ENCODE peak calls at places on chromosome X, in six cellular contexts. W, B, P, R, H and S are unnamed samples. For H3K4me1, the result is how much of the 10 kb centered on the place peaks cover.

GRCh38 chrX:1093112-1093511 is 119.3 kb downstream of the CRLF2 start:
- DNase-seq in R (no peak), P (no peak), H (peak), W (no peak), B (no peak), S (no peak)

GRCh38 chrX:47241201-47242011 is 8.6 kb downstream of the USP11 start:
- DNase-seq in W (no peak), R (no peak), H (no peak), B (no peak), P (no peak), S (no peak)

GRCh38 chrX:4656419-4656818 is 943.0 kb upstream of the PRKX start:
- DNase-seq in H (no peak), W (no peak), R (no peak), B (no peak), P (no peak), S (no peak)

GRCh38 chrX:129638917-129639316 is 15.8 kb downstream of the APLN start:
- DNase-seq in W (no peak), H (no peak), R (no peak), P (no peak), B (no peak), S (no peak)

GRCh38 chrX:88378406-88378805 is 368.6 kb upstream of the CPXCR1 start:
- DNase-seq in P (no peak), W (no peak), H (no peak), R (no peak), B (no peak), S (no peak)

GRCh38 chrX:57313583-57314215 is 27.2 kb downstream of the FAAH2 start:
- DNase-seq in W (no peak), R (no peak), P (no peak), B (no peak), H (no peak), S (no peak)

GRCh38 chrX:110410598-110410997 is 52.0 kb downstream of the RTL9 start:
- DNase-seq in H (no peak), R (no peak), W (no peak), B (no peak), P (no peak), S (no peak)

GRCh38 chrX:12814434-12814833 is 23.2 kb downstream of the PRPS2 start:
- DNase-seq in H (no peak), P (peak), W (peak), R (no peak), B (peak), S (no peak)

GRCh38 chrX:155132110-155132509 is 60.8 kb downstream of the BRCC3 start:
- DNase-seq in W (no peak), P (no peak), R (no peak), H (no peak), B (no peak), S (no peak)

GRCh38 chrX:39519213-39519544 is 578.6 kb downstream of the BCOR start:
- DNase-seq in P (no peak), R (no peak), B (no peak), W (no peak), H (no peak), S (no peak)

GRCh38 chrX:46279925-46280313 is 265.3 kb downstream of the ZNF674 start:
- DNase-seq in R (no peak), P (no peak), W (no peak), H (no peak), B (no peak), S (peak)

GRCh38 chrX:22542641-22543040 is 269.9 kb downstream of the CBLL2 start:
- DNase-seq in H (no peak), R (no peak), P (no peak), B (no peak), W (no peak), S (no peak)

GRCh38 chrX:87727615-87728014 is 210.0 kb downstream of the KLHL4 start:
- DNase-seq in B (no peak), R (no peak), H (no peak), P (no peak), W (no peak), S (no peak)

GRCh38 chrX:108834036-108834435 is 97.7 kb upstream of the IRS4 start:
- DNase-seq in P (no peak), H (no peak), W (no peak), B (no peak), R (no peak), S (no peak)

GRCh38 chrX:128458888-128459287 is 406.7 kb upstream of the ACTRT1 start:
- DNase-seq in H (no peak), B (no peak), W (no peak), P (no peak), R (no peak), S (peak)

GRCh38 chrX:40578039-40578438 is 2.7 kb upstream of the ATP6AP2 start:
- DNase-seq in B (no peak), W (no peak), H (no peak), R (no peak), P (no peak), S (no peak)

GRCh38 chrX:102835504-102836146 is 101.4 kb upstream of the RAB40AL start:
- DNase-seq in W (no peak), R (no peak), B (peak), H (no peak), P (peak), S (peak)

GRCh38 chrX:69093960-69094935 is 71.0 kb downstream of the PJA1 start:
- DNase-seq in W (peak), B (no peak), H (no peak), P (peak), R (no peak), S (no peak)

GRCh38 chrX:110142096-110142495 is 139.2 kb downstream of the TMEM164 start:
- DNase-seq in B (no peak), R (no peak), W (no peak), H (peak), P (no peak), S (peak)

GRCh38 chrX:111041018-111041462 is 55.0 kb upstream of the PAK3 start:
- DNase-seq in H (peak), W (no peak), R (no peak), B (no peak), P (peak), S (peak)

GRCh38 chrX:111492085-111492484 is 19.4 kb upstream of the SERTM2 start:
- DNase-seq in W (no peak), H (no peak), R (no peak), B (no peak), P (no peak), S (no peak)

GRCh38 chrX:140799216-140799615 is 89.7 kb downstream of the LINC00632 start:
- DNase-seq in H (no peak), B (no peak), R (no peak), P (no peak), W (no peak), S (peak)

GRCh38 chrX:70592091-70592490 is 147.5 kb downstream of the DLG3 start:
- DNase-seq in R (no peak), P (no peak), W (no peak), B (no peak), H (no peak), S (peak)

GRCh38 chrX:66000178-66000577 is 39.7 kb downstream of the VSIG4 start:
- DNase-seq in W (no peak), R (no peak), P (no peak), H (no peak), B (no peak), S (no peak)

GRCh38 chrX:65997978-65998717 is 41.7 kb downstream of the VSIG4 start:
- DNase-seq in R (no peak), P (no peak), B (no peak), H (no peak), W (no peak), S (no peak)

GRCh38 chrX:66000628-66001275 is 39.1 kb downstream of the VSIG4 start:
- DNase-seq in B (peak), R (no peak), W (no peak), H (no peak), P (no peak), S (no peak)

GRCh38 chrX:65999029-65999562 is 40.8 kb downstream of the VSIG4 start:
- DNase-seq in R (no peak), B (no peak), W (no peak), H (no peak), P (no peak), S (no peak)

DNA sequence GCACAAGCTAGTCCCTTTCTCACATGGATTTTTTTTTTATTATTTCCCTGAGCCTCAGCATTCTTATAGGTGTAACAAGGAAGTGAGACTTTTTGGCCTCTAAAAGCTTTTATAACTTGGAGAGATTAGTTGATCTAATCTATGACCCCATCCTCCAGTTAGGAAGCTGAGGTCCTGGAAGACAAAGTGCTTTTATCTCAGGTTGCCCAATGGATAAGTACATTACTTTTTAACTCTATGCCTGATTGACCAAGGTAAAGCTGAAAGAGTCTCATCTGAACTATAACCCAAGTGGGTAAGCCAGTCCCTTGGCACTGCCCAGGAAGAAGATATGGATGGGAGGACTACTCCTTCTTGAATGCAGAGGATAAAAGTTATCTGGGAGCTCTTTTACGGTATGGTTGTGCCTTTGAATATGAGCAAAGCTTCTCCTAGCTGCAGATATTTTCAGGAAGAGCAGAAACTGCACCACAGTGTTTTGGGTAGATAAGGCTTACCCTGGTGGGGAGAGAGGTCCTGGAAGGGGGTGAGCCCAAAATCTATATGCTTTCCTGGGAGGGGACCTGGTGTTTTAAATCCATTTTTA is 40.2 kb downstream of the VSIG4 start:
- DNase-seq in W (no peak), H (no peak), P (no peak), R (no peak), B (no peak), S (no peak)
- H3K4me1 ChIP-seq in W (under half), H (under half), P (under half), R (under half), B (under half), S (under half)

DNA sequence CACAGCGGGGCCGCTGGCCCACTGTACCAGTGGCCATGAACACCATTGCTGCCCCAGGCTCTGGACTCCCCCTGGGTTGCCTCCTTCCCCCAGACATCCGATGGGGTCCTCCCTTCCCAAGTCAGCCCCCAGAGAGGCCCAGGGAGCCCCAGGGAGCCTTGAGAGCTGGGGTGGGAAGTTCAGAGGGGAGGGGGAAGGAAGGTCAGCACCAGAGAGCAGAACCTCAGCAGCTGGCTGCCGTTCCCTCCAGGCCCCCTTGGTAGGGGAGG is 464 bp upstream of the ARHGAP4 start:
- DNase-seq in R (no peak), H (no peak), P (no peak), B (no peak), W (no peak), S (no peak)
- H3K4me1 ChIP-seq in R (under half), H (under half), P (under half), B (under half), W (under half), S (under half)

DNA sequence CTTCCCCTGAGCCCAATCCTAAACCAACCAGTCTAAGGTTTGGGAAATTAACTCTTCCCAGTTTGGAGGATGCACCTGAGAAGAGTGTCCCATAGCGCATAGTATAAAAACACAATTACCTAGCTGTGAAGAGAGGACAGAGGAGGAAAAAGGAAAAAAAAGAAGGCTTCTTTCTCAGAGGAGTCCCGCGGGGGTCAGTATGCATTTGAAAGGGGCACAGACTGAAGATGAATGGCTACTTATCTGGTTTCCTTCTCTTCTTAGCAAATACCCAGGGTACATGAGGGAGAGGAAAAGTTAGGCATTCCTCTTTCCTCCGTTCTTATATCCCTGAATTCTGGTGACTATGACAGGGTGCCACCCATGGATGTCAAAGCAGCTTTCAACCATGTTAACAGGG is 96.9 kb downstream of the TMEM47 start:
- DNase-seq in W (no peak), P (no peak), R (no peak), H (no peak), B (no peak), S (no peak)
- H3K4me1 ChIP-seq in W (under half), P (under half), R (under half), H (under half), B (under half), S (under half)

GRCh38 chrX:133307637-133308485 is 89.7 kb upstream of the TFDP3 start:
- DNase-seq in R (no peak), P (peak), B (no peak), H (no peak), W (peak), S (no peak)
- H3K4me1 ChIP-seq in R (under half), P (half or more), B (under half), H (under half), W (under half), S (under half)

DNA sequence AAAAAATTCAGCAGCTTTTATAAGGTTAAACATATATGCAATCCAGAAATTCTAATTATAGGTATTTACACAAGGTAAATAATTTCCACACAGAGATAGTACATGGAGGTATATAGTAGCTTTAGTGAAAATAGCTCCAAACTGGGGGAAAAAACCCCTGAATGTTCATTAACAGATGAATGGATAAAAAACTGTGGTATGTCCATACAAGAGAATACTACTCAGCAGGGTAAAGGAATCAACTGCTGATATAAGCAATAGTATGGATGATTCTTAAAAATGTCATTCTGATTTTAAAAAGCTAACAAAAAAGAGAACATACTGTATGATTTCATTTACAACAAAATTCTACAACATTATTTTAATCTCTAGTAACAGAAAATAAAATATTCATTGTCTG is 37.2 kb upstream of the FRMD7 start:
- DNase-seq in W (no peak), R (no peak), B (no peak), H (no peak), P (no peak), S (no peak)
- H3K4me1 ChIP-seq in W (under half), R (under half), B (under half), H (under half), P (under half), S (under half)

GRCh38 chrX:154044045-154044444 is 24.3 kb upstream of the IRAK1 start:
- DNase-seq in W (no peak), H (no peak), P (no peak), B (no peak), R (no peak), S (no peak)
- H3K4me1 ChIP-seq in W (under half), H (under half), P (under half), B (under half), R (under half), S (under half)

GRCh38 chrX:13956998-13957397 is 72.7 kb downstream of the GEMIN8 start:
- DNase-seq in R (no peak), P (no peak), B (no peak), H (no peak), W (no peak), S (no peak)
- H3K4me1 ChIP-seq in R (under half), P (under half), B (under half), H (under half), W (under half), S (under half)